ENCODE peak calls at places on chromosomes 4 and X, in four cellular contexts. V, Z, G and Y are unnamed samples.

GRCh38 chr4:45078201-45078600 is 351.8 kb upstream of the GNPDA2 start:
- DNase-seq in Z (no peak), V (no peak), G (no peak), Y (no peak)

GRCh38 chr4:75729836-75730235 is 5.5 kb downstream of the USO1 start:
- DNase-seq in V (no peak), Z (no peak), G (no peak), Y (no peak)

GRCh38 chr4:88526221-88526815 is 2.7 kb upstream of the PYURF start:
- DNase-seq in Z (no peak), V (no peak), G (no peak), Y (no peak)

GRCh38 chr4:77920371-77920770 is 57.7 kb downstream of the MRPL1 start:
- DNase-seq in G (no peak), Z (no peak), V (no peak), Y (no peak)

GRCh38 chrX:6383911-6384310 is 151.0 kb downstream of the VCX3A start:
- DNase-seq in Z (no peak), V (no peak), G (no peak), Y (no peak)

GRCh38 chr4:147933316-147933715 is 201.4 kb downstream of the ARHGAP10 start:
- DNase-seq in G (no peak), V (no peak), Z (no peak), Y (no peak)

GRCh38 chr4:38663021-38663800 is 788 bp upstream of the KLF3 start:
- DNase-seq in V (no peak), G (no peak), Z (no peak), Y (peak; percentile 90)

GRCh38 chrX:110167952-110168451 is 149.9 kb downstream of the AMMECR1 start:
- DNase-seq in V (no peak), Z (peak; percentile 22), G (no peak), Y (peak; percentile 41)

GRCh38 chr4:53586121-53586816 is 5.0 kb downstream of the LNX1 start:
- DNase-seq in V (peak; percentile 26), G (peak; percentile 92), Z (no peak), Y (no peak)

GRCh38 chr4:121764702-121765367 is at the start of gene SMIM43:
- DNase-seq in V (no peak), Z (no peak), G (no peak), Y (no peak)

GRCh38 chrX:49838374-49838773 is 9.3 kb downstream of the PAGE4 start:
- DNase-seq in V (no peak), Z (no peak), G (peak; percentile 3), Y (no peak)

GRCh38 chr4:151389316-151389715 is 19.7 kb upstream of the FHIP1A start:
- DNase-seq in V (no peak), Z (no peak), G (peak; percentile 19), Y (no peak)

GRCh38 chr4:86160423-86160822 is 199.4 kb downstream of the MAPK10 start:
- DNase-seq in G (no peak), V (no peak), Z (no peak), Y (no peak)

GRCh38 chr4:174056959-174057358 is 226.5 kb downstream of the FBXO8 start:
- DNase-seq in Z (no peak), V (no peak), G (no peak), Y (no peak)

GRCh38 chrX:38699603-38700110 is 101.6 kb upstream of the MID1IP1 start:
- DNase-seq in G (no peak), V (no peak), Z (no peak), Y (no peak)

GRCh38 chrX:54534271-54534670 is 4.3 kb downstream of the GNL3L start:
- DNase-seq in V (no peak), G (no peak), Z (no peak), Y (no peak)

GRCh38 chr4:76246025-76246424 is 5.5 kb upstream of the FAM47E start:
- DNase-seq in V (no peak), Z (no peak), G (no peak), Y (no peak)

GRCh38 chr4:101037249-101037648 is 310.1 kb downstream of the PPP3CA start:
- DNase-seq in Z (no peak), G (no peak), V (peak; percentile 17), Y (no peak)

GRCh38 chr4:122798101-122798500 is 28.5 kb upstream of the FGF2 start:
- DNase-seq in Z (no peak), V (peak; percentile 93), G (peak; percentile 95), Y (no peak)